ENCODE peak calls at places on chromosomes 12 and 14, in four cellular contexts. Z is K562, X is HL-60, S is GM12878. W is an unnamed sample.
A peak's percentile ranks its signal among the peaks of the same experiment; 100 is the strongest.

GRCh38 chr14:24430682-24431568 is 1.2 kb downstream of the KHNYN start:
- DNase-seq in Z (peak; percentile 52), X (peak; percentile 25), S (no peak), W (peak; percentile 55)

GRCh38 chr12:65532744-65533143 is 254.3 kb downstream of the MSRB3 start:
- DNase-seq in Z (no peak), X (no peak), S (no peak), W (no peak)

GRCh38 chr14:24056800-24057184 is 5.0 kb downstream of the CARMIL3 start:
- DNase-seq in Z (no peak), X (no peak), S (no peak), W (peak; percentile 10)

GRCh38 chr12:20629414-20630156 is 65.5 kb upstream of the SLCO1C1 start:
- DNase-seq in Z (no peak), X (no peak), S (no peak), W (no peak)

GRCh38 chr12:127785936-127786335 is 481.0 kb upstream of the TMEM132C start:
- DNase-seq in Z (no peak), X (no peak), S (no peak), W (no peak)

GRCh38 chr12:6285063-6285477 is 25.4 kb upstream of the PLEKHG6 start:
- DNase-seq in Z (peak; percentile 78), X (peak; percentile 51), S (no peak), W (peak; percentile 82)

GRCh38 chr14:23294734-23295561 is 7.7 kb downstream of the PPP1R3E start:
- DNase-seq in Z (peak; percentile 84), X (peak; percentile 54), S (no peak), W (no peak)

GRCh38 chr14:56896231-56896630 is 86.0 kb upstream of the OTX2 start:
- DNase-seq in Z (no peak), X (no peak), S (no peak), W (no peak)

GRCh38 chr14:42671636-42672035 is 1065.0 kb downstream of the LRFN5 start:
- DNase-seq in Z (no peak), X (no peak), S (no peak), W (no peak)

GRCh38 chr12:45130881-45131281 is 80.0 kb upstream of the DBX2 start:
- DNase-seq in Z (peak; percentile 68), X (peak; percentile 54), S (peak; percentile 16), W (peak; percentile 19)

GRCh38 chr12:54389139-54389508 is 4.6 kb upstream of the ZNF385A start:
- DNase-seq in Z (no peak), X (no peak), S (no peak), W (no peak)

GRCh38 chr12:5204831-5205230 is 161.2 kb downstream of the KCNA5 start:
- DNase-seq in Z (no peak), X (no peak), S (no peak), W (no peak)

GRCh38 chr12:93626160-93626559 is 51.0 kb upstream of the CRADD start:
- DNase-seq in Z (peak; percentile 31), X (no peak), S (no peak), W (no peak)

GRCh38 chr12:50101663-50102062 is 2.1 kb upstream of the GPD1 start:
- DNase-seq in Z (peak; percentile 39), X (no peak), S (no peak), W (no peak)

GRCh38 chr14:66365388-66365787 is 120.8 kb upstream of the CCDC196 start:
- DNase-seq in Z (no peak), X (no peak), S (peak; percentile 15), W (no peak)

GRCh38 chr12:90909069-90909676 is 45.8 kb downstream of the CCER1 start:
- DNase-seq in Z (peak; percentile 7), X (no peak), S (no peak), W (peak; percentile 1)

GRCh38 chr12:89893972-89894706 is 185.5 kb upstream of the ATP2B1 start:
- DNase-seq in Z (no peak), X (no peak), S (no peak), W (no peak)

GRCh38 chr12:30996255-30996654 is 69.7 kb downstream of the TSPAN11 start:
- DNase-seq in Z (no peak), X (no peak), S (no peak), W (no peak)

GRCh38 chr12:20701106-20701505 is 6.0 kb downstream of the SLCO1C1 start:
- DNase-seq in Z (no peak), X (no peak), S (no peak), W (no peak)

GRCh38 chr14:20632831-20633771 is 8.4 kb downstream of the OR6S1 start:
- DNase-seq in Z (peak; percentile 91), X (peak; percentile 73), S (peak; percentile 76), W (peak; percentile 65)

GRCh38 chr12:57868211-57868610 is 21.7 kb upstream of the CTDSP2 start:
- DNase-seq in Z (no peak), X (no peak), S (no peak), W (no peak)

GRCh38 chr12:95224202-95225170 is 6.9 kb downstream of the VEZT start:
- DNase-seq in Z (peak; percentile 64), X (no peak), S (no peak), W (no peak)

GRCh38 chr12:69435644-69436043 is 34.5 kb upstream of the FRS2 start:
- DNase-seq in Z (no peak), X (no peak), S (no peak), W (no peak)

GRCh38 chr12:95213928-95214327 is 3.3 kb downstream of the FGD6 start:
- DNase-seq in Z (no peak), X (no peak), S (no peak), W (no peak)

GRCh38 chr12:30961030-30961429 is 34.5 kb downstream of the TSPAN11 start:
- DNase-seq in Z (no peak), X (no peak), S (no peak), W (no peak)

GRCh38 chr12:20486233-20486632 is 117.9 kb downstream of the PDE3A start:
- DNase-seq in Z (no peak), X (no peak), S (no peak), W (no peak)

GRCh38 chr14:83019744-83020414 is 1486.2 kb upstream of the SEL1L start:
- DNase-seq in Z (no peak), X (no peak), S (no peak), W (no peak)

GRCh38 chr12:64480148-64480547 is 28.2 kb downstream of the TBK1 start:
- DNase-seq in Z (no peak), X (no peak), S (no peak), W (no peak)

GRCh38 chr14:95547626-95548327 is 12.9 kb downstream of the GLRX5 start:
- DNase-seq in Z (no peak), X (no peak), S (no peak), W (no peak)

GRCh38 chr12:107395817-107396216 is 289.8 kb upstream of the PWP1 start:
- DNase-seq in Z (no peak), X (no peak), S (no peak), W (no peak)

GRCh38 chr12:107398101-107398500 is 287.5 kb upstream of the PWP1 start:
- DNase-seq in Z (no peak), X (no peak), S (no peak), W (no peak)

GRCh38 chr12:107399061-107399460 is 286.5 kb upstream of the PWP1 start:
- DNase-seq in Z (no peak), X (no peak), S (no peak), W (no peak)

GRCh38 chr12:107394693-107395092 is 290.9 kb upstream of the PWP1 start:
- DNase-seq in Z (no peak), X (no peak), S (no peak), W (no peak)

GRCh38 chr12:107396991-107397390 is 288.6 kb upstream of the PWP1 start:
- DNase-seq in Z (peak; percentile 7), X (no peak), S (no peak), W (no peak)
- TF ChIP-seq SPI1 in Z (no peak), X (no peak), S (no peak), W (no peak)

DNA sequence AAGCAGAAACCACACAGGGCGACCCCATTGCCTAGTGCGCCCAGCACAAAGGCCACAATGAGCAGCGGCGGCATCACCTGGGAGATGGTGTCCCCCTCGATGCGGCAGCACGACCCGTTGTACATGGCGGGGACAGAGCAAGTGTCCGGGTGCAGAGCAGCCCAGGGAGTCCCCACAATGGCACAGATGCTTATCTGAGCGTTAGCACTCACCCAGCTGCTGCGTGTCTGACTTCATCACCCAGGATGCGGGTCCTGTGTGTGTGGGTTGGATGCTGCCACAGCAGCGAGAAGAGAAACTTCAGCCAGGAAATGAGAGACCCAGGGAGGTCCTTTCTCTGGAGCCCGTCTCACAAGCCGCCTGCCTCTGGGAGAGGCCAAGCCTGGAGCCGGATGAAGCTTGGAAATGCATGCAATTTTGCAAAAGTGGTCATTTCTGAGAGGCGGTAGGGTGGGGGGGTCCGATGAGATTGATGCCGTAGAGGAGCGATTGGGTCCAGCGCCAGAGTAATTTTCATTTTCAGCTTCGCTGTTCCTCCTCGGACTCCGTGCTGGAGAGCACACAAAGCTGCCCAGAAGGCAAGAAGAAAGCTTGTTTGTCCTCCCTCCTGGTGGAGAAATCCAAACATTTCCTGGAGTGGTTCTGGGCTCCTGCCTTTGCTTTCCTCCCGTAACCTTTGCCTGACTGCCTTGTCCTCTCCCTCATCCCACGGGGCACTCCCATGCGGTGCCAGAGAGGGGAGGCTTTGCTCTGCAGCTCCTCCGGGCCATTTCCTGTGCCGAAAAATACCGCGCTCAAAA is at the start of gene HCAR1:
- DNase-seq in Z (no peak), X (no peak), S (no peak), W (no peak)
- TF ChIP-seq SPI1 in Z (no peak), X (no peak), S (no peak), W (no peak)

DNA sequence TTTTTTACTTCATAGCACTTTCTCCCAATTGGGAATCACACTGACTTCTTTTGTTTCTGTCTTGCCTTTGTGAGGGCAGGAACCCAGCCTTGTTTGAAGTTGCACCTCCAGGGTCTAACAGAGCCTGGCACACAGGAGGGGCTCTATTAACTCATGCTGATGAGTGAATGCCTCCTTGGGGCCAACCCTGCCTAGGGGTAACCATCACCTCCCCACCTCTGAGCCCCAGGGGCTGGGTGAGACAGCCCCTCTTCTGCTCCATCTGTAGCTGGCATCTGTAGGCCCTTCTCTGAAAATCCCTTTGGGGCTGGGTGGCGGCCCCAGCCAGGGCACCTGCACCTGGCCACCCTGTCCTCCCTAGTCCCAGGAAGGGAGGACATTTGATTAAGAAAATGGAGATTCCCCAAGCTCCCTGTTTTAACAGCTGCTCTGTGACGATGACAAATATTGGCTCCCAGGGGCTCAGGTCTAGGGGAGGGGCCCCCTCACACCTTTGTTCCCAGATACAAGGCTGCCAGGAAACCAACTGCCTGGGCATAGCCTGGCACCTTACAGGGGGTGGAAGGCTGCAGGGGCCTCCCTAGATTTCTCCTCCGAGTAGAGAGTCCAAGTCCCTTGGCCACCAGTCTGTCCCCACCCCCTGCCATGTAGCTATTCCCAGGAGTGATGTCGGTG is 11.8 kb downstream of the TAMALIN start:
- DNase-seq in Z (no peak), X (no peak), S (no peak), W (no peak)
- TF ChIP-seq SPI1 in Z (no peak), X (no peak), S (no peak), W (no peak)

GRCh38 chr12:644293-644639 is 19.0 kb downstream of the NINJ2 start:
- DNase-seq in Z (no peak), X (no peak), S (no peak), W (no peak)
- TF ChIP-seq SPI1 in Z (no peak), X (no peak), S (no peak), W (no peak)

GRCh38 chr12:43550831-43551270 is 1.2 kb downstream of the ADAMTS20 start:
- DNase-seq in Z (no peak), X (no peak), S (no peak), W (no peak)

GRCh38 chr12:43551271-43551970 is 582 bp downstream of the ADAMTS20 start:
- DNase-seq in Z (no peak), X (no peak), S (no peak), W (no peak)

GRCh38 chr12:43551971-43552559 is at the start of gene ADAMTS20:
- DNase-seq in Z (no peak), X (no peak), S (no peak), W (no peak)

GRCh38 chr12:43556057-43556456 is 4.1 kb upstream of the ADAMTS20 start:
- DNase-seq in Z (no peak), X (no peak), S (no peak), W (no peak)
- TF ChIP-seq SPI1 in Z (no peak), X (no peak), S (no peak), W (no peak)

W was measured in GM12891.